ENCODE peak calls at places on chromosomes 1 and 21, in four cellular contexts. L is RWPE2, C is A549, A is uterus. Q is an unnamed sample.

GRCh38 chr1:59015708-59016107 is 231.9 kb upstream of the JUN start:
- DNase-seq in C (peak; percentile 18), A (peak; percentile 67), L (peak; percentile 75), Q (no peak)

GRCh38 chr1:116777831-116778830 is 23.9 kb downstream of the CD2 start:
- DNase-seq in C (no peak), L (no peak), A (no peak), Q (no peak)

GRCh38 chr1:159444507-159444906 is 5.0 kb downstream of the OR10J1 start:
- DNase-seq in C (no peak), A (no peak), L (no peak), Q (no peak)

GRCh38 chr1:52139817-52140540 is 1.9 kb upstream of the ZFYVE9 start:
- DNase-seq in C (no peak), L (no peak), A (peak; percentile 22), Q (no peak)

GRCh38 chr1:203406446-203407045 is 55.6 kb upstream of the FMOD start:
- DNase-seq in C (no peak), L (no peak), A (peak; percentile 69), Q (no peak)

GRCh38 chr1:217105432-217105831 is 382.2 kb upstream of the ESRRG start:
- DNase-seq in L (no peak), C (no peak), A (no peak), Q (no peak)

GRCh38 chr1:116962976-116963639 is 38.5 kb upstream of the CD101 start:
- DNase-seq in A (no peak), L (no peak), C (no peak), Q (no peak)

GRCh38 chr1:110321846-110322245 is 17.3 kb upstream of the RBM15 start:
- DNase-seq in C (no peak), L (no peak), A (no peak), Q (no peak)

GRCh38 chr1:24864409-24864808 is 65.7 kb downstream of the RUNX3 start:
- DNase-seq in L (no peak), C (no peak), A (no peak), Q (no peak)

GRCh38 chr1:200526709-200527612 is 93.6 kb downstream of the KIF14 start:
- DNase-seq in L (no peak), A (no peak), C (no peak), Q (no peak)

GRCh38 chr21:46080171-46081021 is 17.5 kb upstream of the COL6A2 start:
- DNase-seq in L (peak; percentile 48), C (no peak), A (peak; percentile 45), Q (no peak)

GRCh38 chr1:14922942-14923341 is 230.6 kb upstream of the TMEM51 start:
- DNase-seq in C (no peak), A (no peak), L (no peak), Q (no peak)
- H3K4me1 ChIP-seq in C (peaks cover 6% of the 10 kb centered on the region), A (no peaks in the 10 kb centered on the region), L (no peaks in the 10 kb centered on the region), Q (peaks cover 7% of the 10 kb centered on the region)

GRCh38 chr1:221072214-221072613 is 193.0 kb downstream of the HLX start:
- DNase-seq in C (no peak), L (no peak), A (no peak), Q (no peak)
- H3K4me1 ChIP-seq in C (no peaks in the 10 kb centered on the region), L (no peaks in the 10 kb centered on the region), A (no peaks in the 10 kb centered on the region), Q (no peaks in the 10 kb centered on the region)

GRCh38 chr1:54335396-54336056 is 70.7 kb downstream of the SSBP3 start:
- DNase-seq in A (peak; percentile 87), L (no peak), C (no peak), Q (peak; percentile 40)
- H3K4me1 ChIP-seq in A (peaks cover 15% of the 10 kb centered on the region), L (peaks cover 12% of the 10 kb centered on the region), C (no peaks in the 10 kb centered on the region), Q (peaks cover 22% of the 10 kb centered on the region)

GRCh38 chr1:228166170-228166936 is 749 bp downstream of the IBA57 start:
- DNase-seq in A (peak; percentile 70), L (peak; percentile 29), C (peak; percentile 82), Q (peak; percentile 52)
- H3K4me1 ChIP-seq in A (no peaks in the 10 kb centered on the region), L (peaks cover 20% of the 10 kb centered on the region), C (peaks cover 11% of the 10 kb centered on the region), Q (peaks cover 17% of the 10 kb centered on the region)

GRCh38 chr1:154443274-154444013 is 38.3 kb downstream of the IL6R start:
- DNase-seq in C (no peak), A (no peak), L (no peak), Q (no peak)

GRCh38 chr1:154442006-154442740 is 37.0 kb downstream of the IL6R start:
- DNase-seq in C (no peak), L (no peak), A (no peak), Q (no peak)

GRCh38 chr1:154441241-154441888 is 36.2 kb downstream of the IL6R start:
- DNase-seq in A (no peak), L (no peak), C (no peak), Q (no peak)

GRCh38 chr1:154436433-154436832 is 31.3 kb downstream of the IL6R start:
- DNase-seq in C (no peak), L (no peak), A (no peak), Q (no peak)

DNA sequence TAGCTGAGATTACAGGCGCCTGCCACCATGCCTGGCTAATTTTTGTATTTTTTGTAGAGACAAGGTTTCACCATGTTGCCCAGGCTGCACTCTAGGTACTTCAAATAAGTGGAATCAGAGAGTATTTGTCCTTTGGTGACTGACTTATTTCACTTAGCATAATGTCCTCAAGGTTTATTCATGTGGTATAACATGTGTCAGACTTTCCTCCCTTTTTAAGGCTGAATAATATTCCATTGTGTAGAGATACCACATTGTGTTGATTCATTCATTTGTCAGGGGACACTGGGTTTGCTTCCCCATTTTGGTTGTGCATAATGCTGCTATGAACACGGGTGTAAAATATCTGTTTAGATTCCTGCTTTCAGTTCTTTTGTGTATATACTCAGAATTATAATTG is 34.9 kb downstream of the IL6R start:
- DNase-seq in C (no peak), L (no peak), A (no peak), Q (no peak)
- H3K4me1 ChIP-seq in C (peaks cover 31% of the 10 kb centered on the region), L (peaks cover 8% of the 10 kb centered on the region), A (no peaks in the 10 kb centered on the region), Q (no peaks in the 10 kb centered on the region)

Q was measured in thoracic aorta.